ENCODE peak calls at places on chromosomes 12 and 14, in eight cellular contexts. W is adipocyte; K is GM20000; U is SW 1271; Z is stimulated activated CD4-positive, alpha-beta T cell treated with anti-CD3 and anti-CD28 coated beads, Interleukin-1b, Interleukin-23, amount 100 ng/mL, for 1 hour; M is EL; E is fibroblast of the aortic adventitia; V is fibroblast of lung. Q is an unnamed sample.

GRCh38 chr12:110269622-110270124 is 11.4 kb upstream of the ATP2A2 start:
- DNase-seq in E (peak; percentile 85), M (peak; percentile 83), V (peak; percentile 77), Z (no peak), K (no peak), U (peak; percentile 48), W (peak; percentile 77), Q (peak; percentile 75)

GRCh38 chr12:51600721-51601120 is 9.7 kb downstream of the SCN8A start:
- DNase-seq in W (no peak), V (no peak), Z (no peak), E (no peak), K (no peak), M (no peak), U (no peak), Q (no peak)

GRCh38 chr14:69535230-69535848 is 39.3 kb downstream of the CCDC177 start:
- DNase-seq in W (peak; percentile 78), M (peak; percentile 54), U (peak; percentile 48), E (peak; percentile 66), K (no peak), V (peak; percentile 65), Z (no peak), Q (peak; percentile 67)

GRCh38 chr14:24435192-24435810 is 5.5 kb downstream of the KHNYN start:
- DNase-seq in Z (no peak), M (no peak), K (no peak), U (no peak), W (no peak), E (no peak), V (no peak), Q (no peak)

GRCh38 chr12:115872919-115873357 is 404.6 kb downstream of the MED13L start:
- DNase-seq in Z (no peak), E (no peak), V (no peak), U (no peak), K (no peak), W (no peak), M (no peak), Q (no peak)

GRCh38 chr14:61476737-61477410 is 155.5 kb downstream of the PRKCH start:
- DNase-seq in E (peak; percentile 98), K (no peak), M (peak; percentile 86), V (peak; percentile 99), U (peak; percentile 13), W (peak; percentile 83), Z (no peak), Q (peak; percentile 99)

GRCh38 chr12:99824900-99825562 is 159.7 kb downstream of the ANKS1B start:
- DNase-seq in Z (no peak), K (no peak), E (no peak), W (peak; percentile 34), U (no peak), V (no peak), M (no peak), Q (no peak)

GRCh38 chr12:112169966-112170365 is 44.6 kb downstream of the TRAFD1 start:
- DNase-seq in U (no peak), K (no peak), V (no peak), Z (no peak), W (no peak), M (no peak), E (no peak), Q (no peak)

GRCh38 chr14:79044894-79045624 is 874.9 kb downstream of the NRXN3 start:
- DNase-seq in K (no peak), U (no peak), M (peak; percentile 97), E (peak; percentile 34), V (peak; percentile 64), W (peak; percentile 58), Z (no peak), Q (peak; percentile 72)

GRCh38 chr12:109822416-109822815 is 10.8 kb downstream of the TRPV4 start:
- DNase-seq in K (no peak), V (no peak), U (no peak), E (no peak), Z (no peak), M (no peak), W (no peak), Q (no peak)